ENCODE peak calls at places on chromosome 7, in five cellular contexts. G, C, V, Z and P are unnamed samples.

GRCh38 chr7:44291733-44292395 is 33.5 kb downstream of the CAMK2B start:
- DNase-seq in Z (no peak), V (no peak), G (no peak), C (no peak), P (no peak)

GRCh38 chr7:77679608-77680007 is 16.7 kb upstream of the RSBN1L start:
- DNase-seq in V (no peak), C (no peak), G (no peak), Z (no peak), P (no peak)

GRCh38 chr7:39735903-39736302 is 112.5 kb downstream of the RALA start:
- DNase-seq in C (no peak), V (no peak), G (peak), Z (peak), P (no peak)

GRCh38 chr7:102232686-102233286 is 53.9 kb upstream of the SH2B2 start:
- DNase-seq in Z (no peak), G (no peak), C (no peak), V (peak), P (no peak)

GRCh38 chr7:31444196-31444595 is 69.7 kb upstream of the ITPRID1 start:
- DNase-seq in C (no peak), Z (no peak), G (no peak), V (no peak), P (no peak)

GRCh38 chr7:361680-362415 is 71.9 kb downstream of the FOXL3 start:
- DNase-seq in Z (no peak), G (no peak), V (no peak), C (no peak), P (no peak)

GRCh38 chr7:129292861-129293260 is 68.0 kb downstream of the AHCYL2 start:
- DNase-seq in C (no peak), V (no peak), G (no peak), Z (no peak), P (no peak)

GRCh38 chr7:27151945-27152815 is at the start of gene HOXA3:
- DNase-seq in G (no peak), Z (no peak), V (no peak), C (peak), P (no peak)

GRCh38 chr7:16801111-16801542 is 3.7 kb downstream of the AGR2 start:
- DNase-seq in C (peak), V (peak), G (no peak), Z (peak), P (no peak)

GRCh38 chr7:133255461-133255860 is 2.6 kb downstream of the EXOC4 start:
- DNase-seq in Z (no peak), V (no peak), C (peak), G (no peak), P (no peak)

GRCh38 chr7:82600601-82601000 is 157.0 kb upstream of the CACNA2D1 start:
- DNase-seq in Z (no peak), C (peak), G (no peak), V (no peak), P (no peak)

GRCh38 chr7:120280743-120281142 is 7.8 kb downstream of the KCND2 start:
- DNase-seq in C (peak), G (no peak), Z (peak), V (no peak), P (no peak)

GRCh38 chr7:7707756-7708310 is 10.6 kb downstream of the RPA3 start:
- DNase-seq in C (no peak), V (no peak), Z (peak), G (no peak), P (no peak)

GRCh38 chr7:82050134-82050533 is 280.3 kb upstream of the HGF start:
- DNase-seq in G (no peak), V (no peak), Z (peak), C (peak), P (peak)

GRCh38 chr7:154640266-154640865 is 362.6 kb downstream of the PAXIP1 start:
- DNase-seq in V (peak), G (no peak), C (no peak), Z (no peak), P (no peak)
- TF ChIP-seq CTCF in V (no peak), G (no peak), C (no peak), Z (no peak), P (no peak)

GRCh38 chr7:139630643-139631519 is 107.4 kb downstream of the CLEC2L start:
- DNase-seq in V (no peak), Z (no peak), G (no peak), C (no peak), P (peak)

GRCh38 chr7:139631520-139632031 is 108.1 kb downstream of the CLEC2L start:
- DNase-seq in V (no peak), Z (no peak), G (no peak), C (no peak), P (no peak)

GRCh38 chr7:139626817-139627216 is 103.3 kb downstream of the CLEC2L start:
- DNase-seq in V (no peak), G (peak), Z (no peak), C (no peak), P (no peak)

GRCh38 chr7:139634087-139634486 is 110.6 kb downstream of the CLEC2L start:
- DNase-seq in V (no peak), Z (no peak), C (no peak), G (peak), P (no peak)

GRCh38 chr7:139629392-139630082 is 106.1 kb downstream of the CLEC2L start:
- DNase-seq in C (no peak), G (no peak), Z (no peak), V (no peak), P (no peak)
- TF ChIP-seq CTCF in C (no peak), G (no peak), Z (no peak), V (no peak), P (no peak)

DNA sequence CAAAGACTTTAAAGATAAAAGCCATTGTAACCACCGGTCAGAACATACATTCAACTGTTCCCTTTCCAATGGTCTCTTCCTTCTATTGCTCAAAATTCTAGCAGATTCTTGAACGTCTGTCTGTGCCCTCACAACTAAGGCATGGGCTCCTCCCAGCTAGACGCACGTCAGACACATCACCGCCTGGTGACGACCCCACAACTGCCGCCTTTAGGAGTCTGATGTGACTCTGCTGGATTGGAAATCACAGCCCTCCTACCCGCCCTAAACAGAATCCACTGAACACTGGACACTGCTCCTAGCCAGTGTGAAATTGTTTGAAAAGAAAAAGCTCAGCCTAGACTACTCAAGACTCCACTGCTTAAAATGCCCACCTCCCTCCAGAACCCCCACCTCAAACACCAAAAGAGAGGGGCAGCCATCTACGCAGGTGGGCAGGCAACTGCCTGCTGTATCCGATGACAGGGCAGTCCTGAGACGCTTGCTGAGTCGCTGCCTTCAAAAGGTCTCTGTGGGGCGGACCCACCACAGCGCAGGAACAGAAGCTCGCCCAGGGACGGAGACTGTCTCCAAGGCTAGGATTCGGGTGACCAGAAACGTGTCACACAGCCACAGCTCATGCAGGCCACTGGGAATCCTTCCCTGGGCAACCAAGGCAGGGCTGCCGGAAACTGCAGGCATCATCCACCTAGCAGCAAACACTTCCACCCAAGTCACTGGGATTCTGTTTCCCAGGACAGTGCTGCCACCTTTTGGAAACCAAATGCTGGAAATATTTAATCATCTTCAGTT is 34.7 kb downstream of the GSDME start:
- DNase-seq in V (peak), G (no peak), C (peak), Z (peak), P (no peak)
- TF ChIP-seq CTCF in V (peak), G (no peak), C (peak), Z (peak), P (peak)

DNA sequence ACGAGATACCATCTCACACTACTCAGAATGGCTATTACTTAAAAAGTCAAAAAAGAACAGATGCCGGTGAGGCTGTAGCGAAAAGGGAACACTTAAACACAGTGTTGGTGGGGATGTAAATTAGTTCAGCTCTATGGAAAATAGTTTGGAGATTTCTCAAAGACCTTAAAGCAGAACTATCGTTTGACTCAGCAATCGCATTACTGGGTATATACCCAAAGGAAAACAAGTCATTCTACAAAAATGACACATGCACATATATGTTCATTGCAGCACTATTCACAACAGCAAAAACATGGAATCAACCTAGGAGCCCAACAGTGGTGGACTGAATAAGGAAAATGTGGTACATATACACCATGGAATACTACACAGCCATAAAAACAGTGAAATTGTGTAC is 56.9 kb downstream of the SAMD9 start:
- DNase-seq in V (no peak), C (no peak), Z (no peak), G (no peak), P (no peak)
- TF ChIP-seq CTCF in V (no peak), C (no peak), Z (no peak), G (no peak), P (no peak)